ENCODE peak calls at places on chromosomes 6 and 20, in ten cellular contexts. S is uterus, Q is Calu3, W is AG04450, C is HFFc6, A is prostate gland, X is thoracic aorta, K is WTC11, Y is cardiac fibroblast, L is IMR-90. P is an unnamed sample.

GRCh38 chr6:113909224-113909856 is 52.2 kb downstream of the MARCKS start:
- DNase-seq in S (no peak), Q (peak), W (peak), C (peak), A (peak), X (no peak), K (no peak), Y (peak), L (peak), P (no peak)

GRCh38 chr20:48722002-48722731 is 105.6 kb downstream of the PREX1 start:
- DNase-seq in S (no peak), Q (no peak), W (no peak), C (peak), A (no peak), X (peak), K (no peak), Y (peak), L (peak), P (no peak)

GRCh38 chr6:148274809-148275208 is 67.8 kb upstream of the SASH1 start:
- DNase-seq in S (no peak), Q (no peak), W (no peak), C (no peak), A (no peak), X (no peak), K (no peak), Y (no peak), L (no peak), P (no peak)

GRCh38 chr6:105794870-105795269 is 291.3 kb upstream of the PRDM1 start:
- DNase-seq in S (no peak), Q (no peak), W (no peak), C (no peak), A (no peak), X (no peak), K (no peak), Y (no peak), L (no peak), P (no peak)

GRCh38 chr6:55652429-55652828 is 73.4 kb upstream of the HMGCLL1 start:
- DNase-seq in S (no peak), Q (no peak), W (no peak), C (no peak), A (no peak), X (no peak), K (no peak), Y (no peak), L (no peak), P (no peak)

GRCh38 chr6:129203190-129203900 is 320.4 kb downstream of the LAMA2 start:
- DNase-seq in S (no peak), Q (no peak), W (no peak), C (no peak), A (no peak), X (no peak), K (no peak), Y (no peak), L (no peak), P (no peak)

GRCh38 chr6:146315321-146316254 is 228.0 kb upstream of the RAB32 start:
- DNase-seq in S (no peak), Q (no peak), W (no peak), C (no peak), A (no peak), X (no peak), K (no peak), Y (peak), L (no peak), P (no peak)

GRCh38 chr6:147522597-147522996 is 14.1 kb downstream of the SAMD5 start:
- DNase-seq in S (no peak), Q (no peak), W (no peak), C (no peak), A (no peak), X (no peak), K (no peak), Y (no peak), L (no peak), P (no peak)

GRCh38 chr20:48215536-48215935 is 430.3 kb upstream of the SULF2 start:
- DNase-seq in S (no peak), Q (peak), W (no peak), C (no peak), A (no peak), X (no peak), K (peak), Y (no peak), L (no peak), P (no peak)

GRCh38 chr6:169045486-169045885 is 208.2 kb downstream of the THBS2 start:
- DNase-seq in S (no peak), Q (no peak), W (no peak), C (no peak), A (peak), X (no peak), K (no peak), Y (no peak), L (no peak), P (no peak)

GRCh38 chr20:6055981-6056569 is 2.2 kb upstream of the LRRN4 start:
- DNase-seq in S (no peak), Q (no peak), W (no peak), C (no peak), A (no peak), X (no peak), K (no peak), Y (no peak), L (no peak), P (no peak)

GRCh38 chr20:25052255-25053206 is 5.4 kb downstream of the ACSS1 start:
- DNase-seq in S (peak), Q (no peak), W (no peak), C (no peak), A (no peak), X (peak), K (peak), Y (no peak), L (no peak), P (no peak)

GRCh38 chr6:112370946-112371345 is 23.8 kb downstream of the RFPL4B start:
- DNase-seq in S (no peak), Q (no peak), W (no peak), C (no peak), A (no peak), X (no peak), K (no peak), Y (no peak), L (no peak), P (no peak)

GRCh38 chr20:59175861-59176260 is 12.2 kb downstream of the ZNF831 start:
- DNase-seq in S (no peak), Q (no peak), W (no peak), C (no peak), A (no peak), X (no peak), K (no peak), Y (no peak), L (no peak), P (no peak)

GRCh38 chr6:514396-514973 is 122.9 kb downstream of the IRF4 start:
- DNase-seq in S (no peak), Q (no peak), W (no peak), C (no peak), A (no peak), X (no peak), K (peak), Y (no peak), L (no peak), P (no peak)

GRCh38 chr6:71892641-71893040 is 6.3 kb downstream of the RIMS1 start:
- DNase-seq in S (no peak), Q (no peak), W (no peak), C (no peak), A (no peak), X (no peak), K (no peak), Y (no peak), L (no peak), P (no peak)

GRCh38 chr20:53943522-53944291 is 126.7 kb downstream of the BCAS1 start:
- DNase-seq in S (no peak), Q (peak), W (no peak), C (peak), A (no peak), X (no peak), K (no peak), Y (peak), L (peak), P (peak)
- TF ChIP-seq CTCF in S (peak), Q (peak), W (peak), C (peak), A (no peak), X (peak), K (peak), Y (peak), L (peak), P (peak)

GRCh38 chr20:51812861-51813260 is 10.5 kb upstream of the SALL4 start:
- DNase-seq in S (no peak), Q (no peak), W (no peak), C (no peak), A (no peak), X (no peak), K (no peak), Y (no peak), L (no peak), P (no peak)

GRCh38 chr20:51811040-51811351 is 8.7 kb upstream of the SALL4 start:
- DNase-seq in S (no peak), Q (no peak), W (peak), C (no peak), A (no peak), X (no peak), K (no peak), Y (peak), L (peak), P (no peak)

GRCh38 chr20:51811514-51811913 is 9.2 kb upstream of the SALL4 start:
- DNase-seq in S (no peak), Q (no peak), W (no peak), C (no peak), A (no peak), X (no peak), K (no peak), Y (no peak), L (no peak), P (no peak)

GRCh38 chr20:51807864-51808263 is 5.5 kb upstream of the SALL4 start:
- DNase-seq in S (no peak), Q (no peak), W (no peak), C (no peak), A (no peak), X (no peak), K (no peak), Y (no peak), L (peak), P (no peak)

DNA sequence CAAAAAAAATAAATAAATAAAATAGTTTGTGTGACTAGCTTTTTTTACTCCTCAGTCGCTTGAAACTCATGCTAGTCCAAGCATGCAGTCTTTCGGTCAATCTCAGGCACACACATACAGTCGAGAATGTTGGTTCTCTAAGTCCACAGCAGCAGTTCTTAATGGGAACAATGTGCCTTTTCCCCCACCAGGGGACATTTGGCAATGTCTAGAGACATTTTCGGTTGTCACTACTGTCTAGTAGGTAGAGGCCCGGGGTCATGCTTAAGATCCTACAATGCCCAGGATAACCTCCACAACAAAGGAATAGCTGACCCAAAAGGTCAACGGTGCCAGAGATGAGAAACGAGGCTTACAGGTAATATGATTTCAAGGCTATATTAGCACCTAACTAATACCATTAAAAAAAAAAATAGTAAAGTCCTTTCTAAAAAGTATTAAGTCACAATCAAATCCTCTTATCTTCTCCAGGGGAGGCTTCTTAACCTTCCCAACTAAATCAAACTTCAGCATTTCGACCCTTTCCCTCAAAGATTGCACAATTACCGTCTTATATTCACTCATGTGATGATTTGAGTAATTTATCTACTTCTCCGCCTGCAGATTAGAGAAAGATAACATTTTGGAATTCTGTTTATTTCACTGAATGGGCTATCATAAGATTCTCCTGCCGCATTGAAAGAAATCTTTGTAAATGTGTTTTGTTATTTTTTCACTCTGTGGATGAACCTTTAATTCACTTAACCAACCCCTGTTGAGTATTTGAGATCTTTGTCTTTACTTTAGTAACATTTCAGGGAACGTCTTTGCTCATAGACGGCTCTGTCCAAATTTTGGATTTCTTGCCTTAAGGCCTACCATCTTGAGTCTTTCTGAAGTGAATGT is 8.1 kb upstream of the SALL4 start:
- DNase-seq in S (no peak), Q (no peak), W (no peak), C (no peak), A (no peak), X (no peak), K (no peak), Y (no peak), L (no peak), P (no peak)
- TF ChIP-seq CTCF in S (no peak), Q (peak), W (no peak), C (peak), A (no peak), X (no peak), K (peak), Y (peak), L (no peak), P (peak)

DNA sequence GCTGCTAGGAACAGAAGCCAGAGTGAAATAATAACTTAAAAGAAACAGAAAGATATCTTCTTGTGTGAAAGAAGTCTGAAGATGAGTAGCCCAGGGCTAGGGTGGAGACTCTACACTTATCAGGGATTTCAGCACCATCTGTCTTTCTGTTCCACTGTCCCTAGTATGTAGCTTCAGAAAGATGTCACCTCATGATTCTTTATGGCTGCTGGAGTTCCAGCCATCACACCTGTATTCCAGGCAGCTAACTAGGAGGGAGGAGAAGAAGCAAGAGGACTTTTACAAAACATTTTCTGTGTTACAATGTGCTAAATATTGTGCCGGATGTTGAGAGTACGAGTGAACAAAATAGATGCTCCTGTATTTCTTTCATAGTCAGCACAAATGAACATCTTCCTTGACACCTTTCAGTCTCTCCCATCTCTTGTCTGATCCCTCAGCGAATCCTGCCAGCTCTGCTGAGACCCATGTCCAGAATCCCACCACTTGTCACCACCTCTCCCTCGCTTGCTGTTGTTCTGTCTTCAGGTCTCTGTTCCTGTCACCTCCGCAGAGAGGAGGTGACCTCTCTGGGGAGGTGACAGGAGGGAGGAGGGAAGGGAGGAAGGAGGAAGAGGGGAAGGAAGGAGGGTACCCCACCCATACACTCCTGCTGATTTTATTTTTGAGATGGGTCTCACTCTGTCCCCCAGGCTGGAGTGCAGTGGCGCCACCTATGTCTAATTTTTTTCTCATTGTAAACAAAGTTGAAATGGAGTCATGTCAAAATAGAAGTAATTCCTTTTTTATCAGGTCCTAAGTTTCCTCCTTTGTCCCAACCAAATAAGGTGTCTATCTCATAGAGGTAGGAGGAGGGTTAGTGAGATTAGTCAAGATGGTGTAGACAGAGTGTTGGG is 188.9 kb downstream of the TFAP2C start:
- DNase-seq in S (no peak), Q (no peak), W (no peak), C (no peak), A (no peak), X (no peak), K (no peak), Y (no peak), L (no peak), P (no peak)
- TF ChIP-seq CTCF in S (no peak), Q (no peak), W (no peak), C (peak), A (no peak), X (no peak), K (no peak), Y (no peak), L (no peak), P (peak)

GRCh38 chr20:50036703-50037102 is 53.9 kb downstream of the SNAI1 start:
- DNase-seq in S (no peak), Q (no peak), W (no peak), C (no peak), A (no peak), X (no peak), K (no peak), Y (no peak), L (no peak), P (no peak)
- TF ChIP-seq CTCF in S (no peak), Q (no peak), W (no peak), C (no peak), A (no peak), X (no peak), K (no peak), Y (no peak), L (no peak), P (no peak)

DNA sequence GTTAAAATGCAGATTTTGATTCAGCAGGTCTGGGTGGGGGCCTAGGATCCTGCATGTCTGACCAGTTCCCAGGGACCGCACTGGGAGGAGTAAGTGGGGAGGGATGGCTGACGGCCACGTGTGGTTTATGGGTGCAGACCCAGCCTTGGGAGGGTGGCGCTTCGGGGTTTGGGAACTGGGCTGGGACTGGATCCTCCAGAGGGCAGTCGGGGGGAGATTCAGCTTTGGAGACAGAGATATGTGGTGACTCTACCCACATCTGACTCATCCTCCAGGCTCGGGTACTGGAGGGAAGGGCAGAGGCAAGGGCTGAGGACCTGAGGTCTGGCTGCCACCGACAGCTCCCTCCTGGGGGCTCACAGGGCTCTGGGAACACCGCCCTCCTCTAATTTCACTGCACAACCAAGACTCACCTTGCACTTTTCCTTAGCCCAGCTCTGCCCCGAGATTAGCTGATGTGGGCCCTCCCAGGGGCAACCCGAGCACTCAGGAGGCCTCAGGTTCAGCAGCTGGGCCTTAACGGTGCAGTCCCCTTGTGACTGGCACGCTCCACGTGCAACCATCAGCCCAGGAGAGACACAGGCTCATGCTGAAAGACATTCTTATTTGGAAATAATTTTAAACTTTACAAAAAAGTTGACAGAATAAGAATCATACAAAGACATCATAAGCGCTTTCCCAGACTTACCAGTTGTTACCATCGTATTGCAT is 172.8 kb upstream of the PMEPA1 start:
- DNase-seq in S (no peak), Q (no peak), W (no peak), C (no peak), A (no peak), X (no peak), K (no peak), Y (no peak), L (no peak), P (peak)
- TF ChIP-seq CTCF in S (no peak), Q (no peak), W (no peak), C (no peak), A (no peak), X (no peak), K (no peak), Y (no peak), L (no peak), P (no peak)

GRCh38 chr6:28544211-28544610 is 18.5 kb downstream of the GPX5 start:
- DNase-seq in S (no peak), Q (no peak), W (no peak), C (no peak), A (no peak), X (no peak), K (peak), Y (no peak), L (no peak), P (no peak)

GRCh38 chr6:28541996-28542395 is 16.3 kb downstream of the GPX5 start:
- DNase-seq in S (no peak), Q (no peak), W (no peak), C (no peak), A (no peak), X (no peak), K (no peak), Y (no peak), L (no peak), P (no peak)

GRCh38 chr6:28542440-28543293 is 17.0 kb downstream of the GPX5 start:
- DNase-seq in S (peak), Q (peak), W (peak), C (peak), A (peak), X (no peak), K (peak), Y (peak), L (peak), P (peak)

GRCh38 chr6:28545955-28546354 is 20.3 kb downstream of the GPX5 start:
- DNase-seq in S (no peak), Q (no peak), W (no peak), C (no peak), A (no peak), X (no peak), K (no peak), Y (no peak), L (no peak), P (no peak)

GRCh38 chr6:28543671-28544131 is 18.0 kb downstream of the GPX5 start:
- DNase-seq in S (peak), Q (no peak), W (no peak), C (no peak), A (no peak), X (no peak), K (peak), Y (peak), L (no peak), P (peak)
- TF ChIP-seq CTCF in S (no peak), Q (no peak), W (no peak), C (no peak), A (no peak), X (no peak), K (no peak), Y (no peak), L (no peak), P (no peak)

GRCh38 chr6:161446296-161446925 is 172.6 kb upstream of the AGPAT4 start:
- DNase-seq in S (no peak), Q (no peak), W (no peak), C (no peak), A (no peak), X (no peak), K (no peak), Y (no peak), L (no peak), P (no peak)

GRCh38 chr6:161442381-161442858 is 168.6 kb upstream of the AGPAT4 start:
- DNase-seq in S (no peak), Q (no peak), W (no peak), C (no peak), A (no peak), X (no peak), K (no peak), Y (no peak), L (no peak), P (no peak)

GRCh38 chr6:161444966-161445799 is 171.3 kb upstream of the AGPAT4 start:
- DNase-seq in S (no peak), Q (no peak), W (no peak), C (no peak), A (no peak), X (no peak), K (no peak), Y (no peak), L (peak), P (no peak)

GRCh38 chr6:161443868-161444267 is 170.0 kb upstream of the AGPAT4 start:
- DNase-seq in S (no peak), Q (no peak), W (no peak), C (no peak), A (no peak), X (no peak), K (peak), Y (no peak), L (no peak), P (no peak)

GRCh38 chr6:161444464-161444863 is 170.6 kb upstream of the AGPAT4 start:
- DNase-seq in S (no peak), Q (no peak), W (no peak), C (no peak), A (no peak), X (no peak), K (peak), Y (no peak), L (peak), P (no peak)
- TF ChIP-seq CTCF in S (no peak), Q (no peak), W (peak), C (no peak), A (peak), X (peak), K (no peak), Y (no peak), L (no peak), P (no peak)

DNA sequence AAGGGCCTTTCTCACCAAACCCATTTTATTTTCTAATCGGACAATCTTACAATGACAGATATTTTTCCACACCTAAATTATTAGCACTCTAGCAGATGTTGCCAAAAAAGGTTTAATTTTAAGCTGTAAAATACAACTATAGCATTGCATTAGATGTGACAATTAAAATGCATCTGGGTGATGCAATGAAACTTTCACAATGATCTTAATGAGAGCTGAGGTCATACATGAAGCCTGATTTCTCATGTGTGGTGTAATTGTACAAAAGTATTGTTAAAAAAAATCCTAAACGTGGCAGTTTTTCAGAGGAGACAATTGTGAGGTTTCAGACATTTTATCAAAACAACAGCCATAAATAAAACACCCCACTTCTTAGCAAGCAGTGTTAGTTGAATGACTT is 606.0 kb downstream of the HDGFL1 start:
- DNase-seq in S (no peak), Q (no peak), W (no peak), C (no peak), A (no peak), X (no peak), K (no peak), Y (peak), L (no peak), P (no peak)
- TF ChIP-seq CTCF in S (no peak), Q (no peak), W (no peak), C (no peak), A (no peak), X (no peak), K (no peak), Y (no peak), L (no peak), P (no peak)